ENCODE peak calls at places on chromosomes 3 and 15, in nine cellular contexts. N is esophagus squamous epithelium; I is stimulated activated CD8-positive, alpha-beta memory T cell treated with anti-CD3 and anti-CD28 coated beads, Interleukin-12 subunit alpha, Interleukin-12 subunit beta, amount 100 ng/mL, for 4 hours; B is neural crest cell; G is T-cell; D is foreskin fibroblast; T is WTC11; K is IMR-90; W is SW 1271. H is an unnamed sample.

GRCh38 chr15:49830411-49830810 is 209.6 kb downstream of the DTWD1 start:
- DNase-seq in I (no peak), D (peak), W (no peak), K (peak), T (no peak), N (no peak), B (no peak), G (no peak), H (no peak)

GRCh38 chr15:99110093-99110492 is 5.2 kb downstream of the SYNM start:
- DNase-seq in I (no peak), N (no peak), W (no peak), D (no peak), K (no peak), G (no peak), T (no peak), B (no peak), H (no peak)

GRCh38 chr3:159726231-159726964 is 262.2 kb upstream of the IL12A start:
- DNase-seq in W (no peak), I (no peak), K (peak), T (no peak), N (no peak), G (no peak), D (peak), B (no peak), H (peak)

GRCh38 chr15:71364117-71364584 is 248.9 kb downstream of the THSD4 start:
- DNase-seq in G (no peak), I (no peak), T (no peak), D (peak), B (no peak), W (no peak), N (no peak), K (no peak), H (peak)

GRCh38 chr15:65904301-65904700 is 35.0 kb downstream of the RAB11A start:
- DNase-seq in K (peak), B (no peak), W (no peak), T (no peak), G (no peak), I (no peak), N (no peak), D (no peak), H (no peak)

GRCh38 chr3:29525254-29525881 is 244.5 kb downstream of the RBMS3 start:
- DNase-seq in D (peak), W (peak), N (no peak), T (no peak), B (no peak), G (no peak), I (no peak), K (peak), H (no peak)

GRCh38 chr15:101662203-101662602 is 10.0 kb upstream of the TM2D3 start:
- DNase-seq in T (no peak), B (no peak), G (no peak), D (no peak), N (no peak), I (no peak), W (no peak), K (no peak), H (no peak)

GRCh38 chr15:48897144-48897814 is 19.3 kb downstream of the EID1 start:
- DNase-seq in I (no peak), D (peak), B (peak), W (no peak), G (no peak), N (no peak), T (no peak), K (peak), H (no peak)

GRCh38 chr15:68990755-68991500 is 23.6 kb upstream of the NOX5 start:
- DNase-seq in W (no peak), D (no peak), T (no peak), N (no peak), G (no peak), I (no peak), K (no peak), B (no peak), H (peak)

GRCh38 chr3:5489536-5489935 is 302.0 kb downstream of the EDEM1 start:
- DNase-seq in D (no peak), B (no peak), G (no peak), W (no peak), N (no peak), K (no peak), I (no peak), T (no peak), H (no peak)

GRCh38 chr3:128338536-128339400 is 127.9 kb downstream of the DNAJB8 start:
- DNase-seq in G (no peak), N (no peak), K (no peak), D (no peak), I (no peak), B (no peak), T (no peak), W (no peak), H (peak)

GRCh38 chr3:47910777-47911440 is 105.3 kb downstream of the MAP4 start:
- DNase-seq in W (peak), T (no peak), I (no peak), N (no peak), B (no peak), D (peak), G (no peak), K (peak), H (peak)

GRCh38 chr3:184635774-184636173 is 74.2 kb downstream of the EPHB3 start:
- DNase-seq in N (no peak), W (no peak), G (no peak), B (no peak), T (no peak), K (no peak), I (no peak), D (no peak), H (no peak)

GRCh38 chr3:194871143-194871863 is 185.6 kb downstream of the FAM43A start:
- DNase-seq in N (no peak), G (no peak), D (peak), T (peak), I (no peak), W (peak), K (peak), B (peak), H (peak)

GRCh38 chr3:20022954-20023644 is 11.0 kb upstream of the PP2D1 start:
- DNase-seq in D (no peak), G (no peak), B (no peak), N (no peak), K (no peak), T (no peak), W (no peak), I (no peak), H (no peak)

GRCh38 chr15:64006642-64007041 is 39.6 kb downstream of the DAPK2 start:
- DNase-seq in B (no peak), I (no peak), N (no peak), G (no peak), D (no peak), T (no peak), K (no peak), W (no peak), H (no peak)

GRCh38 chr3:99638244-99638948 is at the start of gene COL8A1:
- DNase-seq in N (no peak), W (no peak), I (no peak), K (peak), T (peak), B (no peak), G (no peak), D (peak), H (peak)

GRCh38 chr3:24493951-24494615 is 567 bp downstream of the THRB start:
- DNase-seq in W (peak), K (no peak), D (peak), I (no peak), G (no peak), T (peak), B (peak), N (no peak), H (peak)

GRCh38 chr3:196287066-196287404 is 491 bp downstream of the PCYT1A start:
- DNase-seq in W (peak), N (no peak), I (no peak), B (no peak), G (no peak), T (no peak), K (no peak), D (peak), H (no peak)

GRCh38 chr3:195131149-195131548 is 139.8 kb downstream of the XXYLT1 start:
- DNase-seq in T (no peak), G (no peak), D (no peak), K (no peak), I (no peak), B (no peak), N (no peak), W (no peak), H (no peak)

GRCh38 chr3:133058831-133059230 is 20.6 kb downstream of the TMEM108 start:
- DNase-seq in I (no peak), D (no peak), K (no peak), N (no peak), T (no peak), G (no peak), B (no peak), W (no peak), H (no peak)

GRCh38 chr3:31448035-31448881 is 84.5 kb upstream of the STT3B start:
- DNase-seq in D (peak), I (no peak), T (peak), G (no peak), W (peak), K (peak), N (no peak), B (no peak), H (no peak)

GRCh38 chr3:123663977-123664376 is 79.1 kb upstream of the HACD2 start:
- DNase-seq in T (no peak), I (no peak), B (no peak), N (no peak), W (no peak), G (no peak), D (no peak), K (no peak), H (no peak)

GRCh38 chr3:141129049-141130038 is 78.2 kb downstream of the SPSB4 start:
- DNase-seq in G (no peak), N (no peak), B (no peak), W (no peak), D (no peak), K (no peak), I (no peak), T (no peak), H (no peak)

GRCh38 chr3:126258670-126259069 is 78.3 kb upstream of the ALDH1L1 start:
- DNase-seq in K (no peak), G (no peak), W (peak), N (no peak), D (no peak), B (no peak), I (no peak), T (no peak), H (no peak)

GRCh38 chr15:27806396-27806795 is 292.7 kb downstream of the OCA2 start:
- DNase-seq in K (no peak), G (no peak), D (no peak), B (no peak), W (no peak), N (no peak), I (no peak), T (no peak), H (no peak)

H was measured in RWPE2.